ENCODE peak calls at places on chromosomes 2 and 18, in six cellular contexts. K is gastrocnemius medialis, T is mucosa of descending colon, B is IMR-90, M is fibroblast of mammary gland, C is pancreas. W is an unnamed sample.

GRCh38 chr2:157492189-157492773 is 48.4 kb upstream of the CYTIP start:
- DNase-seq in K (peak), T (peak), B (peak), M (peak), C (peak), W (peak)

GRCh38 chr18:63518178-63519012 is 23.8 kb upstream of the SERPINB12 start:
- DNase-seq in K (peak), T (peak), B (peak), M (peak), C (no peak), W (peak)

GRCh38 chr2:72150961-72151356 is 3.3 kb upstream of the CYP26B1 start:
- DNase-seq in K (peak), T (no peak), B (no peak), M (no peak), C (no peak), W (no peak)

GRCh38 chr2:134304726-134305509 is 51.0 kb downstream of the MGAT5 start:
- DNase-seq in K (no peak), T (no peak), B (no peak), M (no peak), C (no peak), W (no peak)

GRCh38 chr2:174952607-174953006 is 52.6 kb downstream of the CHN1 start:
- DNase-seq in K (no peak), T (no peak), B (peak), M (peak), C (no peak), W (no peak)

GRCh38 chr2:123953848-123954247 is 71.2 kb upstream of the CNTNAP5 start:
- DNase-seq in K (no peak), T (no peak), B (peak), M (peak), C (no peak), W (no peak)

GRCh38 chr2:64698668-64699444 is 45.1 kb upstream of the SERTAD2 start:
- DNase-seq in K (no peak), T (no peak), B (peak), M (peak), C (no peak), W (peak)

GRCh38 chr2:63058742-63059433 is 8.3 kb downstream of the OTX1 start:
- DNase-seq in K (no peak), T (peak), B (no peak), M (no peak), C (peak), W (no peak)

GRCh38 chr2:156565066-156565710 is 129.0 kb downstream of the GPD2 start:
- DNase-seq in K (no peak), T (no peak), B (peak), M (peak), C (no peak), W (peak)

GRCh38 chr18:80023173-80023572 is 11.1 kb upstream of the RBFA start:
- DNase-seq in K (no peak), T (peak), B (no peak), M (no peak), C (no peak), W (no peak)

GRCh38 chr2:71640459-71640858 is 187.1 kb downstream of the DYSF start:
- DNase-seq in K (no peak), T (no peak), B (no peak), M (no peak), C (no peak), W (no peak)

GRCh38 chr2:96103388-96103705 is 13.0 kb downstream of the ADRA2B start:
- DNase-seq in K (no peak), T (no peak), B (no peak), M (no peak), C (no peak), W (no peak)

GRCh38 chr18:37575646-37576045 is 10.0 kb upstream of the CELF4 start:
- DNase-seq in K (no peak), T (no peak), B (no peak), M (no peak), C (no peak), W (no peak)

GRCh38 chr2:241595600-241596140 is 37.1 kb downstream of the BOK start:
- DNase-seq in K (no peak), T (peak), B (no peak), M (no peak), C (no peak), W (no peak)

GRCh38 chr18:78623142-78623541 is 356.5 kb upstream of the SALL3 start:
- DNase-seq in K (no peak), T (no peak), B (no peak), M (no peak), C (no peak), W (no peak)

GRCh38 chr2:144946263-144946662 is 426.3 kb upstream of the ZEB2 start:
- DNase-seq in K (no peak), T (no peak), B (no peak), M (peak), C (no peak), W (no peak)

GRCh38 chr2:128685841-128686497 is 367.3 kb upstream of the HS6ST1 start:
- DNase-seq in K (no peak), T (no peak), B (no peak), M (no peak), C (no peak), W (no peak)

GRCh38 chr2:173286153-173286809 is 68.4 kb upstream of the CDCA7 start:
- DNase-seq in K (no peak), T (no peak), B (no peak), M (no peak), C (no peak), W (no peak)

GRCh38 chr2:52703004-52703403 is 1064.6 kb upstream of the CHAC2 start:
- DNase-seq in K (no peak), T (no peak), B (no peak), M (no peak), C (no peak), W (no peak)

GRCh38 chr2:26255735-26256384 is 11.1 kb downstream of the HADHB start:
- DNase-seq in K (no peak), T (no peak), B (no peak), M (no peak), C (no peak), W (no peak)

GRCh38 chr2:64686283-64686956 is 32.7 kb upstream of the SERTAD2 start:
- DNase-seq in K (no peak), T (no peak), B (no peak), M (no peak), C (no peak), W (no peak)

GRCh38 chr2:107808986-107809385 is 17.7 kb upstream of the RGPD4 start:
- DNase-seq in K (peak), T (no peak), B (no peak), M (no peak), C (no peak), W (no peak)

GRCh38 chr18:77344777-77345507 is 95.3 kb downstream of the GALR1 start:
- DNase-seq in K (no peak), T (no peak), B (no peak), M (no peak), C (no peak), W (no peak)

GRCh38 chr2:64457518-64457917 is 3.6 kb downstream of the LGALSL start:
- DNase-seq in K (no peak), T (no peak), B (no peak), M (no peak), C (no peak), W (no peak)

GRCh38 chr18:27713727-27714080 is 463.2 kb downstream of the CDH2 start:
- DNase-seq in K (no peak), T (no peak), B (peak), M (peak), C (no peak), W (peak)

GRCh38 chr2:65638438-65638837 is 206.0 kb upstream of the SPRED2 start:
- DNase-seq in K (no peak), T (no peak), B (no peak), M (peak), C (no peak), W (no peak)

GRCh38 chr18:35176925-35177324 is 63.9 kb upstream of the ZNF397 start:
- DNase-seq in K (no peak), T (no peak), B (no peak), M (no peak), C (no peak), W (no peak)

GRCh38 chr2:120771556-120772208 is 36.0 kb downstream of the GLI2 start:
- DNase-seq in K (peak), T (peak), B (peak), M (peak), C (no peak), W (peak)

GRCh38 chr2:8314063-8314462 is 367.8 kb upstream of the ID2 start:
- DNase-seq in K (no peak), T (no peak), B (no peak), M (no peak), C (no peak), W (no peak)

GRCh38 chr18:49861659-49862058 is 48.3 kb upstream of the ACAA2 start:
- DNase-seq in K (no peak), T (no peak), B (no peak), M (peak), C (no peak), W (no peak)

GRCh38 chr2:37886745-37887144 is 38.3 kb upstream of the RMDN2 start:
- DNase-seq in K (no peak), T (no peak), B (peak), M (peak), C (no peak), W (peak)

GRCh38 chr2:149329068-149329467 is 1.3 kb upstream of the LYPD6 start:
- DNase-seq in K (no peak), T (peak), B (no peak), M (no peak), C (no peak), W (no peak)

DNA sequence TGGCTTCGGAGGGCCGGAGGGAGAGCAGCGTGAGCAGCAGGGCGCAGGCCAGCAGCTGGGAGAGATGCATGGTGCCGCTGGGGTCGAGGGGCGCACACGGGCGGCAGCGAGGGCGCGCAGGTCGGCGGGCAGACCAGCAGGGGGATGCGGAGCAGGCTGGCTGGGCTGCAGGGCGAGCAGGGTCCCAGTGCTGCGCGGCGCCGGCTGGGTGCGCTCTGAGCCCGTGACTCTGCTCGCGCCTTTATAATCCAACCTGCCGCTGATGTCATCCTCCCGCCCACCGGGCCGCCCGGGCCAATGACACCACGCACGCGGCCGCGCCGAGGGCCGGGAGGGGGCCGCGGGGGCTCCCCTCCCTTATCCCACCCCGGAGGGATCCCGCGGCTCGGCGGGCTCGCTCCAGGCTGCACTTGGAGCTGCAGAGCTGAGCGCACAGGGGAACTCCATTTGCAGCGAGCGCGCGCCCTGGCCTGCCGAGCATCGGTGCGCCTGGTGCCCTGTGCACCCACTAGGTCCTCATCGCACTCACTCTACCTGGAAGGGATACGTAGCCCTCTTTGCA is at the start of gene NPPC:
- DNase-seq in K (no peak), T (peak), B (peak), M (peak), C (no peak), W (no peak)
- TF ChIP-seq CTCF in K (no peak), T (no peak), B (peak), M (no peak), C (no peak), W (no peak)

DNA sequence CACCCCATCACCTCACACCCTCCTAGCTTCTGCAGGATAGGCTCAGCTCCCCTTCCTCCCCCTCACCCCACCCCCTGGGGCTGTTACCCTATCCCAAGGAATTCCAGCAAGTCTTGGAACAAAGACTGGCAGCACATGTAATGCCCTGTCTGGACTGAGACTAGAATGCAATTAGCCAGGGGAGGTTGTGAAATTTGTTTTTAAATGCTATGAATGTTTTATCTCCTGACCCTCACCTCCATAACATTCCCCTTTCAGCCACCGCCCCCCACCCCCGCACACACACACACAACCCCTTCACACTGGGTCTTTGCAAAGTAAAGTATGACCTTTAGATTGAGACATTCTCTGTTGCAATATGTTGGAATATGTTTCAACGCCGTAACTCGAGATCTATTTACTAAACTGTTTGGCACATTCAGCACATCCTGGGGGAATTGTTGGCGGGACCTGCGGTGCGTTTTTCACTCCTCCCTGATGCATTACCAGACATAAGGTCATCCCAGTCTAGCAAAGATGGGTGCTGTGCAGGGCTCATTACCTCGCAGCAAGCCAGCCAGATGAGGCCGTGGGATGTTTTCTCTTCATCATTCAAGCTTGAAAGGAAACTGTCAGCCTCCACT is 290.7 kb upstream of the SLC14A2 start:
- DNase-seq in K (peak), T (peak), B (peak), M (peak), C (no peak), W (peak)
- H3K4me3 ChIP-seq in K (peak), T (no peak), B (no peak), M (no peak), C (no peak), W (no peak)

GRCh38 chr18:10008006-10008647 is 94.3 kb downstream of the VAPA start:
- DNase-seq in K (no peak), T (no peak), B (no peak), M (no peak), C (no peak), W (no peak)

GRCh38 chr18:10003866-10004265 is 90.0 kb downstream of the VAPA start:
- DNase-seq in K (no peak), T (no peak), B (no peak), M (no peak), C (no peak), W (no peak)

GRCh38 chr18:10006261-10006903 is 92.6 kb downstream of the VAPA start:
- DNase-seq in K (no peak), T (no peak), B (peak), M (peak), C (no peak), W (no peak)

GRCh38 chr18:9998330-9998729 is 84.5 kb downstream of the VAPA start:
- DNase-seq in K (no peak), T (no peak), B (no peak), M (no peak), C (no peak), W (no peak)

GRCh38 chr18:10003281-10003680 is 89.5 kb downstream of the VAPA start:
- DNase-seq in K (no peak), T (no peak), B (no peak), M (no peak), C (no peak), W (no peak)
- TF ChIP-seq CTCF in K (no peak), T (no peak), B (no peak), M (no peak), C (no peak), W (no peak)

DNA sequence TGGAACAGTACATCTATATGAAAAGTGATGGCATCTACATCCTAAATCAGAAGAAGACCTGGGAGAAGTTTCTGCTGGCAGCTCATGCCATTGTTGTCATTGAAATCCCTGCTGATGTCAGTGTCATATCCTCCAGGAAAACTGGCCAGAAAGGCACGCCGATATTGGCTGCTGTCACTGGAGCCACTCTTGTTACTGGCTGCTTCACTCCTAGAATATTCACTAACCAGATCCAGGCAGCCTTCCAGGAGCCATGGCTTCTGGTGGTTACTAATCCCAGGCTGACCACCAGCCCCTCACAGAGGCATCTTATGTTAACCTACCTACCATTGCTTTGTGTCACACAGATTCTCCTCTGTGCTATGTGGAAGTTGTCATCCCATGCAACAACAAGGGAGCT is 27.0 kb upstream of the MTX2 start:
- DNase-seq in K (no peak), T (no peak), B (no peak), M (no peak), C (no peak), W (no peak)
- H3K4me3 ChIP-seq in K (no peak), T (no peak), B (no peak), M (no peak), C (no peak), W (no peak)

DNA sequence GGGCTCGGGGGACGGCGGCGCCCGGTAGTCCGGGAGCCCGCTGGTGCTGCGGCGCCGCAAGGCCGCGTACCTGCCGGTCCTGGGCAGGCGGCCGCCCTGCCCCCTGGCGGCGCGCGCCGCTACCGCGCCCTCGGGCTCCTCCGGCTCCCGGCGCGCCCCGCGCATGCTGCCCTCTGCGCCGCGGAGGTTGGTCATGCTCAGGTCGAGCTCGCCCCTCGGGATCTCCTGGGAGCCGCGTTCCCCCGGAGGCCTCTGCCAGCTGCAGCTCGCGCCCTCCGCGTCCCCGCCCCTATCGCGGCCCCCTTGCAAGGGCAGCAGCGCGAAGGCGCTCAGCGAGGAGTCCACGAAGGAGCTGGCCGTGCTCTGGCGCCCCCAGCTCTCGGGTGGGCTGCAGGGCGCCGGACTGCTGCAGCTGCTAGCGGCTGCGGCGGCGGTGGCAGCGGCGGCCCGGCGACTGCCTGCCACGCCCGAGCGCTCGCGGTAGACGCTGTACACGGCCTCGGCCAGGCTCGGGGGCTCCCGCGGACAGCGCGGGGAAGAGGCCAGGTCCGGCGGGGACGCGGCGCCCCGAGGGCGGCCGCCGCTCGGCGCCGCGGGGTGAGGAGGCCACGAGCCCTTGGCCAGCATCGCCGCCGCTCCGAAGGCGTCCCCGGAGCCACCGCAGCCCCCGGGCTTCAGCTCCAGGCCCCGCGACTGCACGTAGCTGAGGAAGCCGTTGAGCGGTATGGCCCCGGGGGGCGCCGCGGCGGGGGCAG is 4.5 kb downstream of the TMEM200C start:
- DNase-seq in K (no peak), T (peak), B (no peak), M (peak), C (peak), W (no peak)
- TF ChIP-seq CTCF in K (no peak), T (peak), B (peak), M (no peak), C (peak), W (no peak)

GRCh38 chr2:85744055-85744454 is 9.7 kb upstream of the ATOH8 start:
- DNase-seq in K (no peak), T (no peak), B (no peak), M (no peak), C (no peak), W (no peak)

GRCh38 chr2:85745619-85746018 is 8.2 kb upstream of the ATOH8 start:
- DNase-seq in K (no peak), T (no peak), B (no peak), M (no peak), C (no peak), W (no peak)

GRCh38 chr2:85746313-85747004 is 7.3 kb upstream of the ATOH8 start:
- DNase-seq in K (no peak), T (no peak), B (no peak), M (no peak), C (no peak), W (no peak)

GRCh38 chr2:85743304-85743978 is 10.3 kb upstream of the ATOH8 start:
- DNase-seq in K (no peak), T (no peak), B (peak), M (peak), C (no peak), W (no peak)

DNA sequence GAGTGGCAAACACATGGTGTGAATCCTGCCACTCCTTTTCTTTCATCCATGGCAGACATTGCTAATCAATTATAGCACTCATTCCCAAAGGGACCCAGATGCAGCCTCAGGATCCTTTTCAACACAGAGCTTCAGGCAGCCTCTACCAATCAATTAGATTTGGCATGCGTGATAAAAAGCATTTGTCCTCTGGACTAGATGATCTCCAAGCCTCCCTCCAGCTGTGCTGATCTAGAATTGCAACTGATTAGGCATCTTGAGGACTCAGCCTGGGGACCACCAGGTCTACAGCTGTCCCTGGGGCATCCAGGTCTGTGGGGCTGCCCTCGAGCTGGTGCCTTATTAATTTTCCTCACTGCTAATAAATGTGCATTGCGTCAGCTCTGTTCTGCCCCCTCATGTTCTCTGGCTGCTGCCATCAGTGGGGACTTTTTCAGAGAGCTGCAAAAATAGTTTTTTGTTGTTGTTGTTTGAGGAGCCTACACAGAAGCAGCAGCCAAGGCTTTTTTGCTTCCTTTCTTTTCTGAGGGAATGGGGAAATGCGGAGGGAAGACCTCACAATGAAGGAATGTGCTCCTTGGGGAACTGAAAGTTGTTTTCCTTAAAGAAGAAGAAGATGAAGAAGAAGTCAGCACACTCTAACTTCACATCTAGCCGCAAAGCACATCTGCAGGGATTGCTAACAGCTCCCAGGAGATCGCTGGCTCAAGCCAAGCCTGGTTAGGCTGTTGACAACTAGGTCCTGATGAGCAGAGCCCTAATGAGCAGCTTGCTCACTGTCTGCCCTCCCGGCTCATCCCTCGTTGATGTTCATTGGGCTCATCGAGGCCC is 8.8 kb upstream of the ATOH8 start:
- DNase-seq in K (peak), T (no peak), B (peak), M (peak), C (no peak), W (no peak)
- H3K4me3 ChIP-seq in K (no peak), T (no peak), B (no peak), M (no peak), C (no peak), W (no peak)

GRCh38 chr2:235514627-235515363 is 21.0 kb downstream of the AGAP1 start:
- DNase-seq in K (no peak), T (peak), B (no peak), M (no peak), C (peak), W (no peak)
- TF ChIP-seq CTCF in K (no peak), T (peak), B (no peak), M (no peak), C (no peak), W (no peak)

W was measured in AG09309.